ENCODE peak calls at places on chromosome 21, in five cellular contexts. One of them, this sample, is unnamed.

GRCh38 chr21:21236981-21237380 is 238.8 kb downstream of the NCAM2 start:
- DNase-seq in progenitor cell of endocrine pancreas: no peak
- DNase-seq in tibial nerve: no peak
- DNase-seq in pancreas: no peak
- DNase-seq in GM12864: no peak
- DNase-seq in this sample: no peak

GRCh38 chr21:40567511-40567910 is 279.4 kb downstream of the DSCAM start:
- DNase-seq in progenitor cell of endocrine pancreas: no peak
- DNase-seq in tibial nerve: no peak
- DNase-seq in pancreas: no peak
- DNase-seq in GM12864: no peak
- DNase-seq in this sample: no peak

GRCh38 chr21:16305686-16306085 is 575.9 kb downstream of the USP25 start:
- DNase-seq in progenitor cell of endocrine pancreas: no peak
- DNase-seq in tibial nerve: no peak
- DNase-seq in pancreas: no peak
- DNase-seq in GM12864: no peak
- DNase-seq in this sample: no peak

GRCh38 chr21:25752389-25752788 is 17.6 kb downstream of the GABPA start:
- DNase-seq in progenitor cell of endocrine pancreas: no peak
- DNase-seq in tibial nerve: no peak
- DNase-seq in pancreas: no peak
- DNase-seq in GM12864: no peak
- DNase-seq in this sample: no peak

GRCh38 chr21:16418663-16419062 is 688.9 kb downstream of the USP25 start:
- DNase-seq in progenitor cell of endocrine pancreas: no peak
- DNase-seq in tibial nerve: no peak
- DNase-seq in pancreas: no peak
- DNase-seq in GM12864: no peak
- DNase-seq in this sample: no peak

GRCh38 chr21:34274001-34274400 is 89.8 kb upstream of the KCNE2 start:
- DNase-seq in progenitor cell of endocrine pancreas: no peak
- DNase-seq in tibial nerve: no peak
- DNase-seq in pancreas: no peak
- DNase-seq in GM12864: no peak
- DNase-seq in this sample: no peak

GRCh38 chr21:15224346-15225086 is 159.7 kb upstream of the NRIP1 start:
- DNase-seq in progenitor cell of endocrine pancreas: no peak
- DNase-seq in tibial nerve: no peak
- DNase-seq in pancreas: no peak
- DNase-seq in GM12864: no peak
- DNase-seq in this sample: no peak

GRCh38 chr21:38930838-38931237 is 125.1 kb downstream of the ETS2 start:
- DNase-seq in progenitor cell of endocrine pancreas: no peak
- DNase-seq in tibial nerve: no peak
- DNase-seq in pancreas: no peak
- DNase-seq in GM12864: no peak
- DNase-seq in this sample: no peak

GRCh38 chr21:35254006-35254751 is 205.1 kb upstream of the RUNX1 start:
- DNase-seq in progenitor cell of endocrine pancreas: no peak
- DNase-seq in tibial nerve: no peak
- DNase-seq in pancreas: no peak
- DNase-seq in GM12864: no peak
- DNase-seq in this sample: no peak

GRCh38 chr21:39375446-39375845 is 26.6 kb upstream of the HMGN1 start:
- DNase-seq in progenitor cell of endocrine pancreas: no peak
- DNase-seq in tibial nerve: no peak
- DNase-seq in pancreas: no peak
- DNase-seq in GM12864: no peak
- DNase-seq in this sample: no peak

GRCh38 chr21:39845581-39846130 is 21.6 kb upstream of the PCP4 start:
- DNase-seq in progenitor cell of endocrine pancreas: no peak
- DNase-seq in tibial nerve: no peak
- DNase-seq in pancreas: no peak
- DNase-seq in GM12864: no peak
- DNase-seq in this sample: no peak

GRCh38 chr21:15687208-15687607 is 42.6 kb upstream of the USP25 start:
- DNase-seq in progenitor cell of endocrine pancreas: no peak
- DNase-seq in tibial nerve: no peak
- DNase-seq in pancreas: no peak
- DNase-seq in GM12864: no peak
- DNase-seq in this sample: no peak

GRCh38 chr21:18443686-18444085 is 40.1 kb upstream of the TMPRSS15 start:
- DNase-seq in progenitor cell of endocrine pancreas: no peak
- DNase-seq in tibial nerve: no peak
- DNase-seq in pancreas: no peak
- DNase-seq in GM12864: no peak
- DNase-seq in this sample: no peak

GRCh38 chr21:18275740-18276139 is 31.1 kb downstream of the CHODL start:
- DNase-seq in progenitor cell of endocrine pancreas: no peak
- DNase-seq in tibial nerve: no peak
- DNase-seq in pancreas: no peak
- DNase-seq in GM12864: no peak
- DNase-seq in this sample: no peak

GRCh38 chr21:33975548-33976081 is 60.0 kb upstream of the ATP5PO start:
- DNase-seq in progenitor cell of endocrine pancreas: no peak
- DNase-seq in tibial nerve: no peak
- DNase-seq in pancreas: no peak
- DNase-seq in GM12864: peak
- DNase-seq in this sample: no peak

GRCh38 chr21:35833388-35833787 is 226.9 kb downstream of the SETD4 start:
- DNase-seq in progenitor cell of endocrine pancreas: no peak
- DNase-seq in tibial nerve: no peak
- DNase-seq in pancreas: no peak
- DNase-seq in GM12864: no peak
- DNase-seq in this sample: no peak

GRCh38 chr21:28644762-28645161 is 347.9 kb downstream of the LTN1 start:
- DNase-seq in progenitor cell of endocrine pancreas: no peak
- DNase-seq in tibial nerve: no peak
- DNase-seq in pancreas: no peak
- DNase-seq in GM12864: no peak
- DNase-seq in this sample: no peak
- TF ChIP-seq CTCF in progenitor cell of endocrine pancreas: no peak
- TF ChIP-seq CTCF in tibial nerve: no peak
- TF ChIP-seq CTCF in pancreas: no peak
- TF ChIP-seq CTCF in GM12864: no peak
- TF ChIP-seq CTCF in this sample: no peak

GRCh38 chr21:42495765-42496119 is 282 bp downstream of the RSPH1 start:
- DNase-seq in progenitor cell of endocrine pancreas: no peak
- DNase-seq in tibial nerve: no peak
- DNase-seq in pancreas: no peak
- DNase-seq in GM12864: no peak
- DNase-seq in this sample: no peak
- TF ChIP-seq CTCF in progenitor cell of endocrine pancreas: no peak
- TF ChIP-seq CTCF in tibial nerve: peak
- TF ChIP-seq CTCF in pancreas: no peak
- TF ChIP-seq CTCF in GM12864: no peak
- TF ChIP-seq CTCF in this sample: peak

DNA sequence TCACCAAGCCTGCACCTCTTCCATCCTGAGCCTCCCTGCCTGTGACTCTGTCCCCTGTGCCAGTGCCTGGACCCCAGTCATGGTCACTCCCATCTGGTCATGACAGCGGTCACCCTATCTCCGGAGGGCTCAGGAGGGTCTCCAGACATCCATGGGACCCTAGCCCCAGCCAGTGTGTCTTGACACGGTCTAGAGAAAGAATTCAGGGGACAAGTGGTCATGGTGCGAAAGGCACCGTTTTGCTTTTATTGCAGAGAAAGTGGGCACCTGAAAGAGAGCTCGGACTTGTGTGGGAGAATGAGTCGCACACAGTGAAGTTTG is 4.7 kb upstream of the RIPK4 start:
- DNase-seq in progenitor cell of endocrine pancreas: no peak
- DNase-seq in tibial nerve: no peak
- DNase-seq in pancreas: no peak
- DNase-seq in GM12864: no peak
- DNase-seq in this sample: no peak
- TF ChIP-seq CTCF in progenitor cell of endocrine pancreas: no peak
- TF ChIP-seq CTCF in tibial nerve: no peak
- TF ChIP-seq CTCF in pancreas: no peak
- TF ChIP-seq CTCF in GM12864: no peak
- TF ChIP-seq CTCF in this sample: no peak

GRCh38 chr21:44461438-44462089 is 6.3 kb downstream of the LRRC3 start:
- DNase-seq in progenitor cell of endocrine pancreas: no peak
- DNase-seq in tibial nerve: no peak
- DNase-seq in pancreas: no peak
- DNase-seq in GM12864: no peak
- DNase-seq in this sample: peak
- TF ChIP-seq CTCF in progenitor cell of endocrine pancreas: peak
- TF ChIP-seq CTCF in tibial nerve: peak
- TF ChIP-seq CTCF in pancreas: no peak
- TF ChIP-seq CTCF in GM12864: no peak
- TF ChIP-seq CTCF in this sample: peak

DNA sequence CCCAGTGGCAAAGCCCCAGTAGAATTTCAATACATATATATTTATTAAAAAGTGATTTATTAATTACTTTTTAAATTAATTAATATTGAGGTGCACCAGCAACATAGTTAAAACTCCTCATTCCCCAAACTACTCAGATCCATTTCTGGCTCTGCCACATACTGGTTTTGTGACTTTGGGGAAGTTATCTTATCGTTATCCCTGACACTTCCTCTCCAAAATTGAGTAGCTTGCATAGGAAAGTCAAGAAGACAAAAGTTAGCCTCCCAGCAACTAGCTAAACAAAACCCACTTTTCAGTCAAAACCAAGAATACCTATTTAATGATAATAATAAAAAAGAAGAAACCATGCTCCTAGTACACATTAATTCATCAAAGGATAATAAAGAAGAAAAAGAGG is 35.9 kb downstream of the TCP10L start:
- DNase-seq in progenitor cell of endocrine pancreas: no peak
- DNase-seq in tibial nerve: no peak
- DNase-seq in pancreas: no peak
- DNase-seq in GM12864: no peak
- DNase-seq in this sample: no peak
- TF ChIP-seq CTCF in progenitor cell of endocrine pancreas: no peak
- TF ChIP-seq CTCF in tibial nerve: no peak
- TF ChIP-seq CTCF in pancreas: no peak
- TF ChIP-seq CTCF in GM12864: no peak
- TF ChIP-seq CTCF in this sample: no peak

GRCh38 chr21:46092811-46093667 is 4.9 kb upstream of the COL6A2 start:
- DNase-seq in progenitor cell of endocrine pancreas: no peak
- DNase-seq in tibial nerve: no peak
- DNase-seq in pancreas: no peak
- DNase-seq in GM12864: no peak
- DNase-seq in this sample: no peak
- TF ChIP-seq CTCF in progenitor cell of endocrine pancreas: no peak
- TF ChIP-seq CTCF in tibial nerve: no peak
- TF ChIP-seq CTCF in pancreas: no peak
- TF ChIP-seq CTCF in GM12864: no peak
- TF ChIP-seq CTCF in this sample: no peak

DNA sequence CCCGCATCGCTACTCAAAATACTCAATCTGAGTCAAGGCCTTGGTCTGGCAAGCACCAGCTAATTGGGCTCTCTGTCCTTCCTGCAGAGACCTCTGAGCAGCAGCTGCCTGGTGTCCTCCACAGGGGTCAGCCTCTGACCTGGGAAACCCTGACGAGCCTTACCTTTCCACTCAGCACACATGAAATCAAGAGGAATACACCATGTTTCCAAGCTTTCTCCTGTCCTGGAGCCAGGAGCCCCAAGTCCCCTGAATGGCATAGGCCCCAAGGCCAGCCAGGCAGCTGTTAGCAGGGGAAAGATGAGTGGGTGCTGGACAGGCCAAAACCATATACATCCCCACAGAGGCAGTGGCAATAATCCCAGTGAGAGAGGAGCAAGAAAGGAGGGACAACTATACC is 27.2 kb upstream of the TSPEAR start:
- DNase-seq in progenitor cell of endocrine pancreas: no peak
- DNase-seq in tibial nerve: no peak
- DNase-seq in pancreas: no peak
- DNase-seq in GM12864: no peak
- DNase-seq in this sample: peak
- TF ChIP-seq CTCF in progenitor cell of endocrine pancreas: no peak
- TF ChIP-seq CTCF in tibial nerve: no peak
- TF ChIP-seq CTCF in pancreas: no peak
- TF ChIP-seq CTCF in GM12864: no peak
- TF ChIP-seq CTCF in this sample: no peak

GRCh38 chr21:44845418-44846200 is 27.7 kb upstream of the SUMO3 start:
- DNase-seq in progenitor cell of endocrine pancreas: peak
- DNase-seq in tibial nerve: peak
- DNase-seq in pancreas: no peak
- DNase-seq in GM12864: no peak
- DNase-seq in this sample: no peak
- TF ChIP-seq CTCF in progenitor cell of endocrine pancreas: peak
- TF ChIP-seq CTCF in tibial nerve: no peak
- TF ChIP-seq CTCF in pancreas: no peak
- TF ChIP-seq CTCF in GM12864: no peak
- TF ChIP-seq CTCF in this sample: peak

GRCh38 chr21:44303490-44303981 is 3.7 kb downstream of the PFKL start:
- DNase-seq in progenitor cell of endocrine pancreas: peak
- DNase-seq in tibial nerve: no peak
- DNase-seq in pancreas: no peak
- DNase-seq in GM12864: no peak
- DNase-seq in this sample: no peak

GRCh38 chr21:44300262-44300959 is 558 bp downstream of the PFKL start:
- DNase-seq in progenitor cell of endocrine pancreas: peak
- DNase-seq in tibial nerve: peak
- DNase-seq in pancreas: peak
- DNase-seq in GM12864: no peak
- DNase-seq in this sample: no peak

GRCh38 chr21:44301093-44301492 is 1.2 kb downstream of the PFKL start:
- DNase-seq in progenitor cell of endocrine pancreas: no peak
- DNase-seq in tibial nerve: no peak
- DNase-seq in pancreas: no peak
- DNase-seq in GM12864: no peak
- DNase-seq in this sample: no peak

GRCh38 chr21:44304041-44304738 is 4.3 kb downstream of the PFKL start:
- DNase-seq in progenitor cell of endocrine pancreas: no peak
- DNase-seq in tibial nerve: no peak
- DNase-seq in pancreas: no peak
- DNase-seq in GM12864: no peak
- DNase-seq in this sample: no peak

GRCh38 chr21:44301961-44302406 is 2.1 kb downstream of the PFKL start:
- DNase-seq in progenitor cell of endocrine pancreas: no peak
- DNase-seq in tibial nerve: no peak
- DNase-seq in pancreas: peak
- DNase-seq in GM12864: no peak
- DNase-seq in this sample: no peak
- TF ChIP-seq CTCF in progenitor cell of endocrine pancreas: peak
- TF ChIP-seq CTCF in tibial nerve: no peak
- TF ChIP-seq CTCF in pancreas: peak
- TF ChIP-seq CTCF in GM12864: peak
- TF ChIP-seq CTCF in this sample: no peak

This sample was measured in type B pancreatic cell.